ENCODE peak calls at places on chromosome 4, in four cellular contexts. T is ureter; Y is EL; Q is stimulated activated CD4-positive, alpha-beta T cell treated with anti-CD3 and anti-CD28 coated beads, Interleukin-2, amount 100 ng/mL, for 48 hours. P is an unnamed sample.

GRCh38 chr4:10587697-10588096 is 96.9 kb downstream of the CLNK start:
- DNase-seq in Y (no peak), Q (no peak), T (no peak), P (no peak)

GRCh38 chr4:8350326-8350725 is 80.8 kb downstream of the HTRA3 start:
- DNase-seq in T (no peak), Q (no peak), Y (no peak), P (no peak)

GRCh38 chr4:6878451-6879059 is 31.1 kb upstream of the TBC1D14 start:
- DNase-seq in Y (no peak), T (no peak), Q (no peak), P (no peak)

GRCh38 chr4:38857354-38858096 is 908 bp upstream of the TLR6 start:
- DNase-seq in Y (peak), T (no peak), Q (peak), P (no peak)

GRCh38 chr4:128461300-128462103 is 173.9 kb upstream of the PGRMC2 start:
- DNase-seq in Y (peak), T (peak), Q (no peak), P (no peak)

GRCh38 chr4:77817304-77818076 is 1.7 kb downstream of the CNOT6L start:
- DNase-seq in Y (peak), Q (no peak), T (no peak), P (no peak)

GRCh38 chr4:138727704-138728103 is 287.9 kb upstream of the NOCT start:
- DNase-seq in Y (no peak), Q (no peak), T (no peak), P (no peak)

GRCh38 chr4:43008793-43009192 is 116.3 kb downstream of the GRXCR1 start:
- DNase-seq in T (no peak), Q (no peak), Y (no peak), P (no peak)

GRCh38 chr4:128528177-128528576 is 240.6 kb upstream of the PGRMC2 start:
- DNase-seq in Y (no peak), T (no peak), Q (no peak), P (no peak)